ENCODE peak calls at places on chromosomes 2 and 18, in five cellular contexts. B is T-helper 17 cell, N is fibroblast of the aortic adventitia, R is NAMALWA, A is neural crest cell. U is an unnamed sample.

GRCh38 chr2:129975016-129975774 is 4.3 kb upstream of the RAB6C start:
- DNase-seq in B (no peak), N (no peak), R (no peak), A (no peak), U (no peak)

GRCh38 chr18:66994790-66995189 is 390.9 kb upstream of the CDH19 start:
- DNase-seq in B (no peak), N (no peak), R (no peak), A (no peak), U (no peak)

GRCh38 chr18:22709288-22710060 is 223.7 kb upstream of the RBBP8 start:
- DNase-seq in B (no peak), N (peak), R (no peak), A (no peak), U (no peak)

GRCh38 chr2:218517434-218518206 is 50.5 kb downstream of the USP37 start:
- DNase-seq in B (no peak), N (peak), R (no peak), A (no peak), U (no peak)

GRCh38 chr2:182300603-182301002 is 126.2 kb downstream of the PDE1A start:
- DNase-seq in B (no peak), N (no peak), R (no peak), A (no peak), U (no peak)

GRCh38 chr2:66981074-66981473 is 416.1 kb upstream of the ETAA1 start:
- DNase-seq in B (no peak), N (no peak), R (no peak), A (no peak), U (no peak)

GRCh38 chr18:2642771-2643170 is 12.8 kb upstream of the SMCHD1 start:
- DNase-seq in B (no peak), N (no peak), R (no peak), A (no peak), U (no peak)

GRCh38 chr2:82837588-82838304 is 1621.3 kb downstream of the SUCLG1 start:
- DNase-seq in B (no peak), N (peak), R (no peak), A (no peak), U (no peak)

GRCh38 chr2:133326651-133327397 is 241.4 kb downstream of the NCKAP5 start:
- DNase-seq in B (no peak), N (peak), R (no peak), A (no peak), U (no peak)

GRCh38 chr2:120914839-120915521 is 179.3 kb downstream of the GLI2 start:
- DNase-seq in B (no peak), N (peak), R (no peak), A (no peak), U (no peak)

GRCh38 chr2:14903709-14904374 is 271.3 kb downstream of the LRATD1 start:
- DNase-seq in B (peak), N (no peak), R (peak), A (peak), U (no peak)

GRCh38 chr18:70442933-70443332 is 154.1 kb downstream of the SOCS6 start:
- DNase-seq in B (no peak), N (no peak), R (no peak), A (no peak), U (no peak)

GRCh38 chr2:208135794-208136369 is 6.3 kb upstream of the CRYGC start:
- DNase-seq in B (no peak), N (no peak), R (no peak), A (no peak), U (no peak)

GRCh38 chr2:134727385-134727784 is 8.6 kb upstream of the TMEM163 start:
- DNase-seq in B (no peak), N (peak), R (no peak), A (no peak), U (no peak)

GRCh38 chr2:6945087-6945813 is 28.0 kb downstream of the RNF144A start:
- DNase-seq in B (no peak), N (no peak), R (no peak), A (no peak), U (no peak)

GRCh38 chr2:231530099-231531085 is at the start of gene NMUR1:
- DNase-seq in B (peak), N (no peak), R (no peak), A (peak), U (peak)

GRCh38 chr2:134669731-134670669 is 48.8 kb downstream of the TMEM163 start:
- DNase-seq in B (peak), N (no peak), R (no peak), A (no peak), U (peak)

GRCh38 chr2:154713605-154714004 is 15.1 kb downstream of the KCNJ3 start:
- DNase-seq in B (no peak), N (no peak), R (no peak), A (no peak), U (no peak)

GRCh38 chr2:180662555-180662954 is 317.9 kb upstream of the UBE2E3 start:
- DNase-seq in B (no peak), N (peak), R (no peak), A (no peak), U (no peak)

GRCh38 chr2:34096552-34097171 is 497.6 kb upstream of the FAM98A start:
- DNase-seq in B (peak), N (peak), R (peak), A (peak), U (no peak)

GRCh38 chr2:12700989-12701388 is 15.7 kb upstream of the TRIB2 start:
- DNase-seq in B (no peak), N (peak), R (no peak), A (no peak), U (no peak)

GRCh38 chr18:44452346-44452745 is 228.3 kb upstream of the SETBP1 start:
- DNase-seq in B (no peak), N (peak), R (no peak), A (no peak), U (no peak)